ENCODE peak calls at places on chromosomes 5 and 9, in nine cellular contexts. W is mammary epithelial cell; M is mucosa of descending colon; A is spleen; C is heart right ventricle; S is effector memory CD4-positive, alpha-beta T cell; Q is cardiac muscle cell; R is SJSA1; O is PC-9. J is an unnamed sample. For H3K9me3, the result is how much of the 10 kb centered on the place peaks cover.

GRCh38 chr9:22044583-22044982 is 35.5 kb upstream of the CDKN2B start:
- DNase-seq in C (no peak), Q (no peak), M (no peak), W (peak), A (no peak), R (no peak), O (peak), S (no peak), J (no peak)

GRCh38 chr5:131475416-131476045 is 159.5 kb downstream of the RAPGEF6 start:
- DNase-seq in R (no peak), W (no peak), C (no peak), A (no peak), Q (no peak), S (no peak), M (no peak), O (no peak), J (no peak)

GRCh38 chr9:7760014-7760415 is 39.6 kb downstream of the DMAC1 start:
- DNase-seq in Q (no peak), S (no peak), M (no peak), W (no peak), A (no peak), O (no peak), R (no peak), C (peak), J (no peak)

GRCh38 chr5:121319292-121319691 is 532.4 kb upstream of the FTMT start:
- DNase-seq in A (peak), M (no peak), C (no peak), Q (no peak), R (no peak), S (no peak), O (no peak), W (no peak), J (peak)

GRCh38 chr9:117682955-117683710 is 21.1 kb upstream of the TLR4 start:
- DNase-seq in R (no peak), O (no peak), Q (no peak), M (peak), C (no peak), W (peak), A (no peak), S (no peak), J (no peak)

GRCh38 chr9:113368348-113368747 is 8.4 kb downstream of the HDHD3 start:
- DNase-seq in O (no peak), W (no peak), A (no peak), Q (no peak), R (no peak), C (no peak), M (no peak), S (no peak), J (no peak)

GRCh38 chr9:12818431-12819000 is 43.7 kb downstream of the LURAP1L start:
- DNase-seq in R (no peak), Q (no peak), O (no peak), W (no peak), S (no peak), A (no peak), C (no peak), M (peak), J (no peak)

GRCh38 chr9:35611230-35611797 is 6.3 kb downstream of the TESK1 start:
- DNase-seq in C (no peak), Q (peak), R (no peak), A (peak), W (peak), S (no peak), M (peak), O (no peak), J (no peak)

GRCh38 chr9:98342819-98343208 is 87.4 kb upstream of the TBC1D2 start:
- DNase-seq in A (no peak), S (no peak), M (no peak), Q (no peak), C (no peak), W (no peak), R (no peak), O (no peak), J (no peak)

GRCh38 chr9:70411930-70412677 is 2.4 kb downstream of the KLF9 start:
- DNase-seq in S (peak), R (peak), M (peak), O (peak), A (peak), C (peak), W (peak), Q (no peak), J (peak)

GRCh38 chr5:36079200-36079761 is 12.6 kb upstream of the UGT3A2 start:
- DNase-seq in R (no peak), Q (peak), A (no peak), W (peak), C (no peak), M (peak), O (peak), S (no peak), J (no peak)

GRCh38 chr9:78903581-78903980 is 606.7 kb downstream of the PSAT1 start:
- DNase-seq in M (no peak), W (peak), R (no peak), O (no peak), Q (no peak), C (no peak), S (no peak), A (no peak), J (no peak)

GRCh38 chr9:78288214-78288892 is 8.6 kb upstream of the PSAT1 start:
- DNase-seq in R (no peak), S (no peak), A (no peak), Q (no peak), O (no peak), M (no peak), W (peak), C (no peak), J (no peak)

GRCh38 chr9:137388589-137389427 is 34.2 kb downstream of the EXD3 start:
- DNase-seq in A (no peak), M (no peak), O (no peak), R (no peak), Q (no peak), S (no peak), W (no peak), C (no peak), J (no peak)

GRCh38 chr9:74803366-74804017 is 84.2 kb downstream of the TRPM6 start:
- DNase-seq in C (no peak), O (no peak), M (peak), Q (no peak), A (no peak), R (no peak), W (peak), S (no peak), J (no peak)

GRCh38 chr9:113578877-113579269 is 115.3 kb downstream of the RGS3 start:
- DNase-seq in Q (no peak), W (peak), R (peak), O (peak), S (peak), M (peak), C (no peak), A (peak), J (peak)

GRCh38 chr5:149820536-149821503 is 90.7 kb downstream of the PPARGC1B start:
- DNase-seq in R (no peak), A (peak), C (no peak), M (no peak), W (no peak), O (no peak), Q (no peak), S (no peak), J (no peak)

GRCh38 chr5:133670336-133670735 is 58.0 kb upstream of the FSTL4 start:
- DNase-seq in C (no peak), R (no peak), A (no peak), M (no peak), W (no peak), S (no peak), O (no peak), Q (no peak), J (no peak)

GRCh38 chr9:88802533-88802932 is 188.7 kb upstream of the S1PR3 start:
- DNase-seq in O (no peak), S (no peak), A (no peak), M (no peak), W (no peak), R (no peak), Q (no peak), C (no peak), J (no peak)

GRCh38 chr9:107484117-107484723 is 5.3 kb downstream of the KLF4 start:
- DNase-seq in R (no peak), S (no peak), A (no peak), C (peak), W (peak), Q (peak), M (peak), O (peak), J (no peak)

GRCh38 chr5:912356-913091 is 19.8 kb downstream of the TRIP13 start:
- DNase-seq in O (peak), R (peak), S (peak), C (no peak), M (no peak), W (peak), A (no peak), Q (no peak), J (no peak)

GRCh38 chr5:91865920-91866319 is 482.8 kb upstream of the ARRDC3 start:
- DNase-seq in C (no peak), O (no peak), S (no peak), A (no peak), M (no peak), R (no peak), W (no peak), Q (no peak), J (no peak)

GRCh38 chr9:12720551-12720950 is 27.4 kb downstream of the TYRP1 start:
- DNase-seq in M (no peak), C (no peak), A (no peak), S (no peak), O (no peak), R (no peak), Q (no peak), W (no peak), J (no peak)

GRCh38 chr5:76380346-76381074 is 22.6 kb upstream of the IQGAP2 start:
- DNase-seq in C (no peak), O (no peak), S (no peak), M (no peak), W (no peak), Q (no peak), R (no peak), A (no peak), J (no peak)

GRCh38 chr5:5800801-5801761 is 378.6 kb downstream of the ICE1 start:
- DNase-seq in A (no peak), W (no peak), S (no peak), M (no peak), Q (no peak), R (no peak), O (no peak), C (peak), J (no peak)

GRCh38 chr9:33187519-33188218 is 20.5 kb upstream of the B4GALT1 start:
- DNase-seq in A (no peak), W (no peak), C (peak), R (no peak), Q (peak), S (no peak), M (no peak), O (no peak), J (no peak)

GRCh38 chr5:158951461-158951860 is 148.3 kb downstream of the EBF1 start:
- DNase-seq in W (no peak), M (no peak), O (no peak), A (no peak), C (no peak), S (no peak), Q (no peak), R (no peak), J (no peak)

GRCh38 chr5:50623666-50624065 is 42.8 kb upstream of the PARP8 start:
- DNase-seq in W (peak), S (no peak), C (no peak), Q (no peak), R (no peak), M (no peak), A (no peak), O (peak), J (peak)

GRCh38 chr5:113606298-113607134 is 93.0 kb downstream of the YTHDC2 start:
- DNase-seq in S (no peak), W (peak), R (peak), Q (peak), M (peak), C (peak), A (no peak), O (no peak), J (no peak)

GRCh38 chr5:139733698-139734491 is 61.7 kb upstream of the PSD2 start:
- DNase-seq in A (no peak), W (peak), R (no peak), S (no peak), C (no peak), M (peak), O (no peak), Q (no peak), J (no peak)

GRCh38 chr9:137353223-137354152 is 51.4 kb upstream of the NRARP start:
- DNase-seq in Q (no peak), S (no peak), A (peak), O (no peak), M (no peak), C (peak), R (no peak), W (no peak), J (no peak)

GRCh38 chr9:114290561-114290986 is 32.3 kb upstream of the ORM1 start:
- DNase-seq in O (no peak), C (no peak), M (no peak), W (no peak), A (peak), R (peak), S (no peak), Q (no peak), J (peak)

GRCh38 chr5:117249086-117249815 is 674.6 kb upstream of the SEMA6A start:
- DNase-seq in S (no peak), W (no peak), M (no peak), O (no peak), R (no peak), Q (no peak), C (no peak), A (no peak), J (no peak)

GRCh38 chr9:82764270-82764669 is 298.7 kb downstream of the RASEF start:
- DNase-seq in S (no peak), R (no peak), W (no peak), O (no peak), Q (no peak), C (no peak), M (no peak), A (no peak), J (no peak)

GRCh38 chr5:157100140-157100679 is 8.6 kb downstream of the HAVCR2 start:
- DNase-seq in W (no peak), S (no peak), M (no peak), Q (no peak), R (no peak), O (peak), A (no peak), C (no peak), J (peak)

GRCh38 chr5:78677777-78678668 is 29.5 kb upstream of the LHFPL2 start:
- DNase-seq in A (no peak), C (peak), M (no peak), O (peak), S (no peak), R (peak), W (peak), Q (no peak), J (no peak)

GRCh38 chr9:99360026-99360425 is 137.9 kb downstream of the SEC61B start:
- DNase-seq in Q (no peak), A (no peak), O (no peak), W (no peak), S (no peak), M (no peak), C (no peak), R (no peak), J (no peak)

GRCh38 chr9:99358668-99359067 is 136.6 kb downstream of the SEC61B start:
- DNase-seq in S (no peak), O (no peak), R (no peak), C (peak), W (no peak), M (no peak), Q (peak), A (no peak), J (no peak)

GRCh38 chr9:99361827-99362226 is 139.7 kb downstream of the SEC61B start:
- DNase-seq in W (no peak), O (no peak), C (no peak), R (no peak), A (no peak), S (no peak), M (no peak), Q (no peak), J (peak)

GRCh38 chr9:99357575-99357974 is 135.5 kb downstream of the SEC61B start:
- DNase-seq in S (no peak), R (no peak), C (peak), W (no peak), M (no peak), Q (peak), O (no peak), A (no peak), J (no peak)

GRCh38 chr9:99359336-99359735 is 137.3 kb downstream of the SEC61B start:
- DNase-seq in W (no peak), O (no peak), C (no peak), M (no peak), A (no peak), R (no peak), Q (peak), S (no peak), J (no peak)
- H3K4me3 ChIP-seq in W (no peak), O (no peak), C (no peak), M (no peak), A (no peak), R (no peak), Q (no peak), S (no peak), J (no peak)

GRCh38 chr9:135647897-135648296 is 8.6 kb upstream of the GLT6D1 start:
- DNase-seq in R (no peak), W (no peak), O (no peak), A (no peak), C (no peak), Q (no peak), M (no peak), S (no peak), J (no peak)
- H3K9me3 ChIP-seq in R (under half), W (under half), O (under half), A (half or more), C (under half), Q (under half), M (half or more), S (under half), J (half or more)

GRCh38 chr5:179033004-179033580 is 9.5 kb downstream of the ZNF879 start:
- DNase-seq in R (no peak), M (no peak), O (no peak), C (no peak), A (no peak), Q (no peak), W (no peak), S (no peak), J (no peak)
- H3K4me3 ChIP-seq in R (no peak), M (no peak), O (no peak), C (no peak), A (no peak), Q (no peak), W (no peak), S (peak), J (no peak)

GRCh38 chr5:54215233-54215736 is 95.1 kb downstream of the ARL15 start:
- DNase-seq in M (no peak), A (no peak), R (no peak), W (no peak), Q (no peak), C (no peak), O (no peak), S (no peak), J (no peak)
- H3K9me3 ChIP-seq in M (under half), A (under half), R (under half), W (under half), Q (under half), C (under half), O (under half), S (under half), J (under half)

DNA sequence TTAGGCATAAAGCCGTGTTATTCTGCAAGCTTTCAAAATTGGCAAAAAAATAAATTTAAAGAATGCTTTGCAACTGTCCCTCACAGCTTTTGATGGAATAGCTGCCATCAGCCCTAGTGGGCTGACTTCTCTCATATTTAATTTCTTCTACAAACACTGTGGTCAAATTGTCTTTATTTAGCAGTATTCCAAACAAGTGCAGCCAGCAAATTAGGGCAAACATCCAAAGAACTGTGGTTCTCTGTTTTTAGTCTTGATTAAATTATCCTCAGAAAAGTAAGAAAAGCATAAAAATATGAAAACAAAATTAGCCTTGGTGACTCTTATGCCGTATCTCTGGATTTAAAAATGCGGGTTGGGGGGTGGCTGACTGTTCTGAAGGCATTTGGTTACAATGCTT is 95.8 kb upstream of the RETREG1 start:
- DNase-seq in O (no peak), W (no peak), Q (no peak), A (no peak), R (no peak), S (no peak), M (no peak), C (no peak), J (no peak)
- H3K4me3 ChIP-seq in O (no peak), W (no peak), Q (no peak), A (no peak), R (no peak), S (no peak), M (no peak), C (no peak), J (no peak)

J was measured in left lung.